ENCODE peak calls at places on chromosomes 6 and 20, in ten cellular contexts. One of them, this sample, is unnamed.

GRCh38 chr20:3068986-3069900 is 2.2 kb upstream of the OXT start:
- DNase-seq in tibial artery: no peak
- DNase-seq in GM06990: no peak
- DNase-seq in T-helper 22 cell: no peak
- DNase-seq in AG04450: no peak
- DNase-seq in posterior cingulate gyrus: no peak
- DNase-seq in ELR: peak; percentile 82
- DNase-seq in aorta: no peak
- DNase-seq in IMR-90: peak; percentile 36
- DNase-seq in CMK: no peak
- DNase-seq in this sample: no peak

GRCh38 chr20:50387996-50388332 is 122.2 kb upstream of the PTPN1 start:
- DNase-seq in tibial artery: no peak
- DNase-seq in GM06990: no peak
- DNase-seq in T-helper 22 cell: no peak
- DNase-seq in AG04450: no peak
- DNase-seq in posterior cingulate gyrus: no peak
- DNase-seq in ELR: peak; percentile 46
- DNase-seq in aorta: no peak
- DNase-seq in IMR-90: no peak
- DNase-seq in CMK: peak; percentile 80
- DNase-seq in this sample: no peak

GRCh38 chr6:148203970-148204369 is 138.7 kb upstream of the SASH1 start:
- DNase-seq in tibial artery: no peak
- DNase-seq in GM06990: peak; percentile 58
- DNase-seq in T-helper 22 cell: peak; percentile 34
- DNase-seq in AG04450: peak; percentile 76
- DNase-seq in posterior cingulate gyrus: no peak
- DNase-seq in ELR: peak; percentile 64
- DNase-seq in aorta: peak; percentile 55
- DNase-seq in IMR-90: peak; percentile 90
- DNase-seq in CMK: peak; percentile 12
- DNase-seq in this sample: peak; percentile 84

GRCh38 chr6:17066610-17067009 is 35.2 kb upstream of the STMND1 start:
- DNase-seq in tibial artery: no peak
- DNase-seq in GM06990: no peak
- DNase-seq in T-helper 22 cell: no peak
- DNase-seq in AG04450: no peak
- DNase-seq in posterior cingulate gyrus: no peak
- DNase-seq in ELR: no peak
- DNase-seq in aorta: no peak
- DNase-seq in IMR-90: peak; percentile 16
- DNase-seq in CMK: no peak
- DNase-seq in this sample: no peak

GRCh38 chr6:145690969-145691368 is 44.4 kb downstream of the EPM2A start:
- DNase-seq in tibial artery: no peak
- DNase-seq in GM06990: no peak
- DNase-seq in T-helper 22 cell: no peak
- DNase-seq in AG04450: no peak
- DNase-seq in posterior cingulate gyrus: no peak
- DNase-seq in ELR: no peak
- DNase-seq in aorta: no peak
- DNase-seq in IMR-90: no peak
- DNase-seq in CMK: no peak
- DNase-seq in this sample: no peak

GRCh38 chr20:49279677-49280462 is 2.0 kb upstream of the ZNFX1 start:
- DNase-seq in tibial artery: no peak
- DNase-seq in GM06990: no peak
- DNase-seq in T-helper 22 cell: no peak
- DNase-seq in AG04450: no peak
- DNase-seq in posterior cingulate gyrus: no peak
- DNase-seq in ELR: peak; percentile 56
- DNase-seq in aorta: no peak
- DNase-seq in IMR-90: no peak
- DNase-seq in CMK: no peak
- DNase-seq in this sample: no peak

GRCh38 chr6:98974309-98974708 is 26.6 kb upstream of the FBXL4 start:
- DNase-seq in tibial artery: no peak
- DNase-seq in GM06990: no peak
- DNase-seq in T-helper 22 cell: no peak
- DNase-seq in AG04450: no peak
- DNase-seq in posterior cingulate gyrus: no peak
- DNase-seq in ELR: no peak
- DNase-seq in aorta: no peak
- DNase-seq in IMR-90: no peak
- DNase-seq in CMK: no peak
- DNase-seq in this sample: no peak

GRCh38 chr6:83696674-83697073 is 12.2 kb downstream of the SNAP91 start:
- DNase-seq in tibial artery: no peak
- DNase-seq in GM06990: no peak
- DNase-seq in T-helper 22 cell: no peak
- DNase-seq in AG04450: no peak
- DNase-seq in posterior cingulate gyrus: no peak
- DNase-seq in ELR: peak; percentile 12
- DNase-seq in aorta: no peak
- DNase-seq in IMR-90: no peak
- DNase-seq in CMK: no peak
- DNase-seq in this sample: no peak

GRCh38 chr6:36702656-36703055 is 5.0 kb downstream of the RAB44 start:
- DNase-seq in tibial artery: no peak
- DNase-seq in GM06990: no peak
- DNase-seq in T-helper 22 cell: no peak
- DNase-seq in AG04450: no peak
- DNase-seq in posterior cingulate gyrus: no peak
- DNase-seq in ELR: no peak
- DNase-seq in aorta: no peak
- DNase-seq in IMR-90: no peak
- DNase-seq in CMK: no peak
- DNase-seq in this sample: peak; percentile 10

GRCh38 chr6:132964101-132964867 is 149.9 kb downstream of the RPS12 start:
- DNase-seq in tibial artery: no peak
- DNase-seq in GM06990: peak; percentile 54
- DNase-seq in T-helper 22 cell: no peak
- DNase-seq in AG04450: no peak
- DNase-seq in posterior cingulate gyrus: no peak
- DNase-seq in ELR: peak; percentile 38
- DNase-seq in aorta: no peak
- DNase-seq in IMR-90: peak; percentile 87
- DNase-seq in CMK: no peak
- DNase-seq in this sample: peak; percentile 30

GRCh38 chr20:61295726-61296628 is 43.9 kb downstream of the CDH4 start:
- DNase-seq in tibial artery: no peak
- DNase-seq in GM06990: no peak
- DNase-seq in T-helper 22 cell: no peak
- DNase-seq in AG04450: no peak
- DNase-seq in posterior cingulate gyrus: no peak
- DNase-seq in ELR: peak; percentile 69
- DNase-seq in aorta: no peak
- DNase-seq in IMR-90: no peak
- DNase-seq in CMK: no peak
- DNase-seq in this sample: no peak

GRCh38 chr6:41636803-41637178 is 1.5 kb upstream of the MDFI start:
- DNase-seq in tibial artery: no peak
- DNase-seq in GM06990: no peak
- DNase-seq in T-helper 22 cell: no peak
- DNase-seq in AG04450: no peak
- DNase-seq in posterior cingulate gyrus: no peak
- DNase-seq in ELR: peak; percentile 56
- DNase-seq in aorta: no peak
- DNase-seq in IMR-90: no peak
- DNase-seq in CMK: no peak
- DNase-seq in this sample: no peak

GRCh38 chr6:11426571-11426970 is 111.0 kb upstream of the TMEM170B start:
- DNase-seq in tibial artery: no peak
- DNase-seq in GM06990: no peak
- DNase-seq in T-helper 22 cell: no peak
- DNase-seq in AG04450: no peak
- DNase-seq in posterior cingulate gyrus: no peak
- DNase-seq in ELR: no peak
- DNase-seq in aorta: no peak
- DNase-seq in IMR-90: no peak
- DNase-seq in CMK: no peak
- DNase-seq in this sample: no peak